ENCODE peak calls at places on chromosome 16, in seven cellular contexts. B, X, D, U, F, L and M are unnamed samples.

GRCh38 chr16:68524069-68524820 is 14.8 kb upstream of the ZFP90 start:
- DNase-seq in B (no peak), X (no peak), D (no peak), U (no peak), F (no peak), L (no peak), M (no peak)

GRCh38 chr16:88713568-88714419 is 7.5 kb downstream of the CTU2 start:
- DNase-seq in B (no peak), X (no peak), D (no peak), U (no peak), F (no peak), L (no peak), M (no peak)

GRCh38 chr16:12235110-12235509 is 258.6 kb downstream of the SNX29 start:
- DNase-seq in B (no peak), X (no peak), D (no peak), U (no peak), F (no peak), L (no peak), M (no peak)

GRCh38 chr16:77775911-77776909 is 12.2 kb upstream of the VAT1L start:
- DNase-seq in B (no peak), X (no peak), D (no peak), U (no peak), F (no peak), L (no peak), M (no peak)

GRCh38 chr16:88681084-88681680 is 5.1 kb downstream of the SNAI3 start:
- DNase-seq in B (peak; percentile 61), X (no peak), D (peak; percentile 79), U (peak; percentile 62), F (no peak), L (peak; percentile 47), M (no peak)

GRCh38 chr16:51150159-51150893 is 744 bp downstream of the SALL1 start:
- DNase-seq in B (no peak), X (no peak), D (no peak), U (no peak), F (no peak), L (peak; percentile 38), M (no peak)

GRCh38 chr16:53695070-53695469 is 8.6 kb downstream of the RPGRIP1L start:
- DNase-seq in B (no peak), X (peak; percentile 45), D (no peak), U (no peak), F (no peak), L (no peak), M (no peak)

GRCh38 chr16:11890231-11890630 is 25.5 kb downstream of the GSPT1 start:
- DNase-seq in B (no peak), X (no peak), D (no peak), U (no peak), F (no peak), L (no peak), M (no peak)

GRCh38 chr16:88870608-88871348 is 4.3 kb upstream of the PABPN1L start:
- DNase-seq in B (no peak), X (no peak), D (no peak), U (no peak), F (no peak), L (no peak), M (no peak)

GRCh38 chr16:66515543-66516171 is 34.3 kb downstream of the TK2 start:
- DNase-seq in B (no peak), X (no peak), D (peak; percentile 31), U (peak; percentile 81), F (no peak), L (peak; percentile 31), M (no peak)

GRCh38 chr16:8720080-8720966 is 45.9 kb downstream of the ABAT start:
- DNase-seq in B (no peak), X (peak; percentile 52), D (peak; percentile 55), U (no peak), F (no peak), L (peak; percentile 18), M (peak; percentile 87)

GRCh38 chr16:24801761-24802302 is 43.9 kb upstream of the SLC5A11 start:
- DNase-seq in B (no peak), X (no peak), D (no peak), U (no peak), F (no peak), L (no peak), M (no peak)

GRCh38 chr16:17364319-17365210 is 106.2 kb downstream of the XYLT1 start:
- DNase-seq in B (no peak), X (no peak), D (no peak), U (no peak), F (no peak), L (no peak), M (no peak)

GRCh38 chr16:1983544-1984346 is at the start of gene GFER:
- DNase-seq in B (peak; percentile 92), X (no peak), D (peak; percentile 95), U (peak; percentile 96), F (peak; percentile 71), L (peak; percentile 98), M (peak; percentile 96)

GRCh38 chr16:74740795-74741304 is 33.8 kb downstream of the FA2H start:
- DNase-seq in B (peak; percentile 88), X (no peak), D (no peak), U (peak; percentile 96), F (peak; percentile 26), L (no peak), M (no peak)

GRCh38 chr16:2486645-2487516 is 12.0 kb downstream of the TBC1D24 start:
- DNase-seq in B (peak; percentile 64), X (no peak), D (no peak), U (no peak), F (peak; percentile 45), L (no peak), M (peak; percentile 69)

GRCh38 chr16:81899601-81900000 is 111.7 kb downstream of the SDR42E1 start:
- DNase-seq in B (no peak), X (no peak), D (no peak), U (no peak), F (no peak), L (no peak), M (no peak)

GRCh38 chr16:23227529-23227928 is 45.0 kb downstream of the SCNN1G start:
- DNase-seq in B (no peak), X (no peak), D (no peak), U (peak; percentile 34), F (no peak), L (no peak), M (peak; percentile 20)

GRCh38 chr16:19203374-19203966 is 35.4 kb downstream of the SYT17 start:
- DNase-seq in B (no peak), X (no peak), D (no peak), U (no peak), F (no peak), L (no peak), M (no peak)

GRCh38 chr16:3988824-3989223 is 108.3 kb upstream of the CREBBP start:
- DNase-seq in B (no peak), X (no peak), D (no peak), U (no peak), F (no peak), L (no peak), M (no peak)

GRCh38 chr16:68750243-68750642 is 13.2 kb downstream of the CDH1 start:
- DNase-seq in B (no peak), X (no peak), D (no peak), U (no peak), F (no peak), L (no peak), M (no peak)

GRCh38 chr16:67150058-67150832 is 553 bp downstream of the B3GNT9 start:
- DNase-seq in B (peak; percentile 47), X (no peak), D (peak; percentile 86), U (peak; percentile 62), F (no peak), L (peak; percentile 64), M (peak; percentile 72)

GRCh38 chr16:26491962-26492361 is 574.8 kb upstream of the C16orf82 start:
- DNase-seq in B (no peak), X (no peak), D (no peak), U (no peak), F (no peak), L (no peak), M (no peak)

GRCh38 chr16:46916980-46917379 is 32.8 kb downstream of the GPT2 start:
- DNase-seq in B (no peak), X (no peak), D (no peak), U (peak; percentile 18), F (no peak), L (no peak), M (peak; percentile 56)

GRCh38 chr16:65991149-65991701 is 375.3 kb upstream of the CDH5 start:
- DNase-seq in B (no peak), X (no peak), D (peak; percentile 23), U (no peak), F (no peak), L (no peak), M (no peak)

GRCh38 chr16:4614571-4615388 is at the start of gene UBALD1:
- DNase-seq in B (peak; percentile 89), X (peak; percentile 49), D (peak; percentile 78), U (peak; percentile 93), F (peak; percentile 71), L (peak; percentile 77), M (peak; percentile 91)

GRCh38 chr16:53893731-53894435 is 189.9 kb downstream of the FTO start:
- DNase-seq in B (peak; percentile 38), X (peak; percentile 43), D (no peak), U (peak; percentile 31), F (no peak), L (no peak), M (no peak)

GRCh38 chr16:28491080-28491969 is 549 bp downstream of the CLN3 start:
- DNase-seq in B (peak; percentile 56), X (no peak), D (peak; percentile 60), U (no peak), F (no peak), L (peak; percentile 23), M (peak; percentile 33)
- TF ChIP-seq CTCF in B (no peak), X (peak; percentile 47), D (no peak), U (no peak), F (no peak), L (no peak), M (peak; percentile 25)

DNA sequence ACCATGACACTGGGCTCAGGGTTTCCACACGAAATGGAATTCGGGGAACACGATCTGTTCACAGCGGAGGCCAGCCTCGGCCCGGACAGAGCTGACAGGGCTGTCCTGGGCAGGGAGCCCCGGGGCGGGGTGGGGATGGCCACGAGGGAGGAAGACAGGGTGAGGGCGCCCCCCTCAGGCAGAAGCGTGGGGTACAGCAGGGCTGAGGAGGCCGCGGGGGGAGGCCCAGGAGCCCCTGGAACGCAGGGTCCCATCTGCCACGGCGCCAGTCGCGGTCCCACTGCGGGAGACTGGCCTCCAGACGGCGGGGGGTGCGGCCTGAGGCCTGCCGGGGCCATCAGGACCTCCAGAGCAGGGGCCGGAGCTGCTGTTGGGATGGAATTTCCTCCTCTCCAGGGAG is 75.9 kb downstream of the LMF1 start:
- DNase-seq in B (no peak), X (no peak), D (peak; percentile 73), U (no peak), F (no peak), L (peak; percentile 26), M (no peak)
- TF ChIP-seq CTCF in B (no peak), X (no peak), D (peak; percentile 47), U (no peak), F (no peak), L (peak; percentile 35), M (no peak)

DNA sequence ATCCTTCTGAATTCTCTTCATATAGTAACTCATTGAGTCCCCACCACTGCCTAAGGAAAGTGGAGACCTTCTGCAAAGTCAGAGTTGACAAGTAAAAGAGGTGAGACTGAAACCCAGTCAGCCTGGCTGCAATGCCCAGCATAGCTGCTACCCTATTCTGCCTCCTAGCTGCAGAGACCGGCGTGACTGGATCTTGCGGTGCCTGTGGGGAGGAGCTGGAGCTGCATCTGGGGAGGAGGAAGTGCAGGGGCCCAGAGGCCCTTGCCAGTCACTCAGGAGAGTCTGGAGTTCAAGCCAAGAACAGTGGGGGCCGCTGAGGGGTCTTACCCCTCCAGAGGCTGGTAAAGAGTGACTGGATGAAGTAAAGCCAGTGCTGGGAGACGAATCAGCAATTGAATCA is 35.0 kb upstream of the ZNF423 start:
- DNase-seq in B (peak; percentile 74), X (no peak), D (peak; percentile 77), U (peak; percentile 15), F (no peak), L (peak; percentile 57), M (peak; percentile 30)
- TF ChIP-seq CTCF in B (peak; percentile 37), X (no peak), D (peak; percentile 44), U (no peak), F (no peak), L (peak; percentile 42), M (peak; percentile 54)

GRCh38 chr16:86528061-86528929 is 18.0 kb downstream of the FOXF1 start:
- DNase-seq in B (no peak), X (no peak), D (no peak), U (no peak), F (no peak), L (no peak), M (no peak)
- TF ChIP-seq CTCF in B (no peak), X (no peak), D (no peak), U (no peak), F (no peak), L (no peak), M (no peak)